ENCODE peak calls at places on chromosomes 5 and 9, in four cellular contexts. E, H, G and N are unnamed samples.
A peak's percentile ranks its signal among the peaks of the same experiment; 100 is the strongest.

GRCh38 chr5:93399675-93400074 is 181.3 kb downstream of the NR2F1-AS1 start:
- DNase-seq in E (no peak), H (no peak), G (no peak), N (no peak)

GRCh38 chr5:55597014-55597981 is 62.5 kb upstream of the PLPP1 start:
- DNase-seq in G (no peak), E (peak; percentile 94), H (no peak), N (peak; percentile 40)

GRCh38 chr5:160008877-160009590 is at the start of gene TTC1:
- DNase-seq in E (peak; percentile 100), H (peak; percentile 98), G (peak; percentile 94), N (peak; percentile 86)

GRCh38 chr5:140381972-140382371 is 19.7 kb upstream of the ANKHD1 start:
- DNase-seq in E (no peak), H (peak; percentile 45), G (no peak), N (no peak)

GRCh38 chr9:109771796-109772525 is 8.0 kb upstream of the PALM2AKAP2 start:
- DNase-seq in G (no peak), H (no peak), E (peak; percentile 45), N (no peak)

GRCh38 chr9:23322392-23322791 is 503.6 kb downstream of the ELAVL2 start:
- DNase-seq in G (no peak), H (no peak), E (peak; percentile 46), N (no peak)

GRCh38 chr5:73947876-73948275 is 321.9 kb downstream of the ARHGEF28 start:
- DNase-seq in G (no peak), E (no peak), H (no peak), N (no peak)

GRCh38 chr5:55593115-55593472 is 58.3 kb upstream of the PLPP1 start:
- DNase-seq in G (no peak), H (no peak), E (no peak), N (no peak)

GRCh38 chr5:56026863-56027300 is 32.1 kb upstream of the IL6ST start:
- DNase-seq in G (no peak), H (peak; percentile 42), E (peak; percentile 78), N (no peak)

GRCh38 chr5:176899296-176899891 is at the start of gene HK3:
- DNase-seq in E (no peak), H (no peak), G (no peak), N (peak; percentile 9)

GRCh38 chr9:38089387-38090165 is 20.5 kb upstream of the SHB start:
- DNase-seq in E (no peak), H (no peak), G (no peak), N (no peak)

GRCh38 chr9:22237497-22238363 is 208.9 kb upstream of the DMRTA1 start:
- DNase-seq in G (no peak), H (no peak), E (peak; percentile 93), N (no peak)

GRCh38 chr5:107529618-107530017 is 141.1 kb downstream of the EFNA5 start:
- DNase-seq in H (no peak), G (no peak), E (no peak), N (no peak)

GRCh38 chr5:133995341-133995740 is 9.4 kb downstream of the VDAC1 start:
- DNase-seq in H (no peak), G (no peak), E (peak; percentile 43), N (no peak)

GRCh38 chr5:133900498-133901270 is 67.7 kb downstream of the C5orf15 start:
- DNase-seq in H (no peak), E (no peak), G (no peak), N (no peak)

GRCh38 chr9:134575103-134575816 is 66.3 kb upstream of the COL5A1 start:
- DNase-seq in H (no peak), E (no peak), G (no peak), N (no peak)

GRCh38 chr5:38403407-38403806 is 145.0 kb downstream of the EGFLAM start:
- DNase-seq in E (no peak), H (no peak), G (no peak), N (no peak)

GRCh38 chr9:34203275-34204010 is 24.6 kb downstream of the UBAP1 start:
- DNase-seq in E (peak; percentile 46), H (no peak), G (no peak), N (no peak)

GRCh38 chr9:116275418-116276295 is 122.1 kb downstream of the PAPPA start:
- DNase-seq in G (no peak), H (no peak), E (peak; percentile 58), N (no peak)

GRCh38 chr5:32126691-32127090 is 47.4 kb downstream of the GOLPH3 start:
- DNase-seq in G (no peak), E (no peak), H (no peak), N (no peak)